ENCODE peak calls at places on chromosomes 11 and 22, in ten cellular contexts. M is fibroblast of mammary gland, B is gastrocnemius medialis, D is tibial artery, R is kidney, Z is GM12864, N is foreskin fibroblast, K is cardiac muscle cell, W is testis, P is left ventricle myocardium inferior. H is an unnamed sample.
A peak's percentile ranks its signal among the peaks of the same experiment; 100 is the strongest.

GRCh38 chr11:100801225-100801999 is 114.3 kb downstream of the ARHGAP42 start:
- DNase-seq in M (no peak), B (no peak), D (no peak), R (no peak), Z (no peak), N (no peak), K (no peak), W (no peak), P (no peak), H (no peak)

GRCh38 chr11:76153609-76153949 is 52.7 kb downstream of the WNT11 start:
- DNase-seq in M (no peak), B (no peak), D (no peak), R (no peak), Z (no peak), N (peak; percentile 72), K (peak; percentile 49), W (no peak), P (no peak), H (no peak)

GRCh38 chr22:42296381-42296853 is 26.0 kb upstream of the TCF20 start:
- DNase-seq in M (no peak), B (no peak), D (no peak), R (no peak), Z (no peak), N (no peak), K (no peak), W (peak; percentile 29), P (peak; percentile 51), H (no peak)

GRCh38 chr11:57680552-57680874 is 12.6 kb downstream of the ZDHHC5 start:
- DNase-seq in M (peak; percentile 35), B (no peak), D (no peak), R (no peak), Z (no peak), N (no peak), K (peak; percentile 38), W (no peak), P (no peak), H (no peak)

GRCh38 chr11:2788751-2789140 is 89.0 kb upstream of the KCNQ1OT1 start:
- DNase-seq in M (no peak), B (no peak), D (no peak), R (peak; percentile 65), Z (no peak), N (no peak), K (no peak), W (no peak), P (peak; percentile 11), H (no peak)

GRCh38 chr11:58739725-58740430 is 8.1 kb upstream of the GLYAT start:
- DNase-seq in M (no peak), B (no peak), D (no peak), R (no peak), Z (no peak), N (no peak), K (no peak), W (no peak), P (no peak), H (no peak)

GRCh38 chr11:75173336-75173735 is 22.4 kb downstream of the SLCO2B1 start:
- DNase-seq in M (no peak), B (no peak), D (no peak), R (no peak), Z (no peak), N (no peak), K (no peak), W (no peak), P (no peak), H (no peak)

GRCh38 chr11:10305964-10306918 is 1.4 kb downstream of the ADM start:
- DNase-seq in M (no peak), B (no peak), D (no peak), R (peak; percentile 83), Z (no peak), N (no peak), K (peak; percentile 45), W (no peak), P (peak; percentile 30), H (no peak)

GRCh38 chr22:43094085-43094484 is 4.9 kb upstream of the TTLL1 start:
- DNase-seq in M (no peak), B (no peak), D (no peak), R (no peak), Z (no peak), N (peak; percentile 41), K (no peak), W (peak; percentile 20), P (peak; percentile 70), H (no peak)

GRCh38 chr11:92480519-92480918 is 255.9 kb downstream of the FAT3 start:
- DNase-seq in M (peak; percentile 0), B (no peak), D (no peak), R (no peak), Z (no peak), N (no peak), K (peak; percentile 1), W (no peak), P (no peak), H (no peak)

GRCh38 chr11:65776710-65777141 is 4.0 kb downstream of the AP5B1 start:
- DNase-seq in M (no peak), B (no peak), D (peak; percentile 18), R (no peak), Z (no peak), N (no peak), K (no peak), W (no peak), P (no peak), H (no peak)

GRCh38 chr11:34806875-34807274 is 109.3 kb downstream of the APIP start:
- DNase-seq in M (no peak), B (no peak), D (no peak), R (no peak), Z (no peak), N (no peak), K (no peak), W (no peak), P (no peak), H (no peak)
- H3K4me3 ChIP-seq in M (no peak overlapping the region), B (no peak overlapping the region), D (no peak overlapping the region), R (no peak overlapping the region), Z (no peak overlapping the region), N (no peak overlapping the region), K (no peak overlapping the region), W (no peak overlapping the region), P (no peak overlapping the region), H (no peak overlapping the region)

GRCh38 chr11:70623906-70624597 is 225.7 kb downstream of the CTTN start:
- DNase-seq in M (no peak), B (no peak), D (no peak), R (no peak), Z (no peak), N (no peak), K (no peak), W (no peak), P (no peak), H (no peak)

GRCh38 chr11:70621241-70621640 is 222.9 kb downstream of the CTTN start:
- DNase-seq in M (no peak), B (no peak), D (no peak), R (no peak), Z (no peak), N (no peak), K (no peak), W (no peak), P (no peak), H (no peak)

GRCh38 chr11:70619591-70619990 is 221.3 kb downstream of the CTTN start:
- DNase-seq in M (no peak), B (no peak), D (no peak), R (no peak), Z (no peak), N (no peak), K (no peak), W (no peak), P (no peak), H (no peak)

GRCh38 chr11:70620510-70621184 is 222.3 kb downstream of the CTTN start:
- DNase-seq in M (no peak), B (no peak), D (no peak), R (no peak), Z (no peak), N (no peak), K (no peak), W (no peak), P (no peak), H (no peak)

GRCh38 chr11:70622091-70622490 is 223.8 kb downstream of the CTTN start:
- DNase-seq in M (no peak), B (no peak), D (no peak), R (no peak), Z (no peak), N (no peak), K (no peak), W (no peak), P (no peak), H (no peak)
- H3K4me3 ChIP-seq in M (no peak overlapping the region), B (no peak overlapping the region), D (no peak overlapping the region), R (no peak overlapping the region), Z (no peak overlapping the region), N (no peak overlapping the region), K (no peak overlapping the region), W (no peak overlapping the region), P (no peak overlapping the region), H (no peak overlapping the region)

GRCh38 chr22:46012182-46012880 is 35.4 kb upstream of the WNT7B start:
- DNase-seq in M (no peak), B (no peak), D (no peak), R (peak; percentile 74), Z (no peak), N (no peak), K (no peak), W (no peak), P (peak; percentile 14), H (no peak)

GRCh38 chr22:46013460-46014416 is 36.8 kb upstream of the WNT7B start:
- DNase-seq in M (peak; percentile 98), B (peak; percentile 81), D (peak; percentile 91), R (peak; percentile 99), Z (peak; percentile 34), N (peak; percentile 98), K (peak; percentile 98), W (peak; percentile 94), P (peak; percentile 92), H (peak; percentile 66)

GRCh38 chr22:46010951-46011626 is 34.1 kb upstream of the WNT7B start:
- DNase-seq in M (no peak), B (no peak), D (no peak), R (peak; percentile 95), Z (no peak), N (no peak), K (no peak), W (no peak), P (peak; percentile 15), H (no peak)

GRCh38 chr22:46011627-46012181 is 34.7 kb upstream of the WNT7B start:
- DNase-seq in M (peak; percentile 42), B (no peak), D (no peak), R (peak; percentile 79), Z (no peak), N (no peak), K (no peak), W (no peak), P (peak; percentile 17), H (no peak)

DNA sequence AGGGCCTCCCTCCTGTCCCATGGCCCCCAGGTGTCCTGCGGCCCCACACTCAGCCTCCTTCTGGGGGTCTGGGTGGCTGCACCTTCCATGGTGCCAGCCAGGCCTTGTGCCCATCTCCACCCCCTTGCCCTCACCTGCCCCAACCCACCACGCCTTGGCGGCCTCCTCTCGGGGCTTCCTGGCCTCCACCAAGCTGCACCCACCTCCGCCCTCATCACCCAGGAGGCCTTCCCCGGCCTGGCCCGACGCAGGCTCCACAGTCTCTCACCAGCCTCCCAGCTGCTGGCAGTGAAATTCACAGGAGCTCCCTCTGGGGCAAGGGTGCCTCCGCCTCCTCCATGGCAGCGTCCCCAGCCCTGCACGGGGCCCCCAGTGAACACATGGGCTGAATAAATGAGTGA is 35.9 kb upstream of the WNT7B start:
- DNase-seq in M (no peak), B (no peak), D (no peak), R (peak; percentile 85), Z (no peak), N (no peak), K (no peak), W (no peak), P (peak; percentile 19), H (no peak)
- H3K4me3 ChIP-seq in M (no peak overlapping the region), B (peak overlapping the region; percentile 79), D (peak overlapping the region; percentile 89), R (peak overlapping the region; percentile 75), Z (no peak overlapping the region), N (peak overlapping the region; percentile 16), K (no peak overlapping the region), W (peak overlapping the region; percentile 56), P (peak overlapping the region; percentile 82), H (peak overlapping the region; percentile 77)

GRCh38 chr11:819129-819931 is 616 bp downstream of the PNPLA2 start:
- DNase-seq in M (peak; percentile 71), B (peak; percentile 90), D (peak; percentile 89), R (peak; percentile 98), Z (no peak), N (peak; percentile 84), K (peak; percentile 91), W (peak; percentile 96), P (peak; percentile 95), H (peak; percentile 93)
- H3K4me3 ChIP-seq in M (peak overlapping the region; percentile 65), B (peak overlapping the region; percentile 100), D (peak overlapping the region; percentile 97), R (peak overlapping the region; percentile 84), Z (peak overlapping the region; percentile 86), N (peak overlapping the region; percentile 64), K (peak overlapping the region; percentile 94), W (peak overlapping the region; percentile 98), P (peak overlapping the region; percentile 91), H (peak overlapping the region; percentile 84)

H was measured in CD8-positive, alpha-beta memory T cell.